ENCODE peak calls at places on chromosomes 11 and 22, in eight cellular contexts. K is prostate gland; E is GM23338; Y is brain microvascular endothelial cell; R is body of pancreas; I is cardiac muscle cell; S is kidney; M is CD8-positive, alpha-beta T cell. N is an unnamed sample. For H3K36me3, the result is how much of the 10 kb centered on the place peaks cover.

GRCh38 chr22:40401981-40402406 is 31.6 kb downstream of the SGSM3 start:
- DNase-seq in S (no peak), K (no peak), Y (no peak), I (no peak), E (no peak), M (no peak), R (no peak), N (no peak)

GRCh38 chr11:108117746-108118371 is 3.5 kb upstream of the ACAT1 start:
- DNase-seq in K (no peak), E (peak), R (no peak), S (no peak), Y (no peak), M (no peak), I (peak), N (no peak)

GRCh38 chr22:20240900-20241299 is 27.2 kb downstream of the RTN4R start:
- DNase-seq in Y (no peak), E (no peak), K (no peak), I (no peak), S (no peak), M (no peak), R (no peak), N (no peak)

GRCh38 chr11:73404048-73404447 is 27.8 kb downstream of the RELT start:
- DNase-seq in M (no peak), E (peak), I (peak), K (no peak), R (peak), S (no peak), Y (peak), N (no peak)

GRCh38 chr11:113474362-113475159 is 637 bp downstream of the DRD2 start:
- DNase-seq in K (peak), I (peak), Y (peak), M (no peak), E (peak), S (peak), R (peak), N (peak)

GRCh38 chr11:57231539-57232253 is 5.4 kb downstream of the APLNR start:
- DNase-seq in M (no peak), E (no peak), Y (no peak), S (no peak), K (no peak), I (no peak), R (no peak), N (no peak)

GRCh38 chr22:49647346-49648026 is 180.2 kb downstream of the BRD1 start:
- DNase-seq in E (no peak), Y (no peak), S (no peak), M (no peak), K (no peak), R (no peak), I (no peak), N (no peak)

GRCh38 chr11:61950035-61950547 is at the start of gene BEST1:
- DNase-seq in S (no peak), I (no peak), R (no peak), M (no peak), E (no peak), K (no peak), Y (no peak), N (no peak)

GRCh38 chr22:46233231-46233630 is 16.9 kb downstream of the CDPF1 start:
- DNase-seq in Y (peak), S (no peak), E (no peak), M (no peak), K (no peak), R (peak), I (no peak), N (no peak)

GRCh38 chr11:76609736-76610370 is 60.7 kb downstream of the LRRC32 start:
- DNase-seq in Y (no peak), K (no peak), E (no peak), I (no peak), R (no peak), S (no peak), M (no peak), N (no peak)

GRCh38 chr22:17982572-17983141 is 41.7 kb downstream of the MICAL3 start:
- DNase-seq in M (no peak), S (no peak), R (no peak), I (no peak), Y (no peak), K (no peak), E (no peak), N (no peak)

GRCh38 chr11:2269601-2270321 is 627 bp downstream of the ASCL2 start:
- DNase-seq in M (no peak), K (peak), R (peak), Y (no peak), I (peak), S (peak), E (peak), N (peak)
- TF ChIP-seq CTCF in M (no peak), K (peak), R (no peak), Y (no peak), I (peak), S (peak), E (peak), N (peak)

DNA sequence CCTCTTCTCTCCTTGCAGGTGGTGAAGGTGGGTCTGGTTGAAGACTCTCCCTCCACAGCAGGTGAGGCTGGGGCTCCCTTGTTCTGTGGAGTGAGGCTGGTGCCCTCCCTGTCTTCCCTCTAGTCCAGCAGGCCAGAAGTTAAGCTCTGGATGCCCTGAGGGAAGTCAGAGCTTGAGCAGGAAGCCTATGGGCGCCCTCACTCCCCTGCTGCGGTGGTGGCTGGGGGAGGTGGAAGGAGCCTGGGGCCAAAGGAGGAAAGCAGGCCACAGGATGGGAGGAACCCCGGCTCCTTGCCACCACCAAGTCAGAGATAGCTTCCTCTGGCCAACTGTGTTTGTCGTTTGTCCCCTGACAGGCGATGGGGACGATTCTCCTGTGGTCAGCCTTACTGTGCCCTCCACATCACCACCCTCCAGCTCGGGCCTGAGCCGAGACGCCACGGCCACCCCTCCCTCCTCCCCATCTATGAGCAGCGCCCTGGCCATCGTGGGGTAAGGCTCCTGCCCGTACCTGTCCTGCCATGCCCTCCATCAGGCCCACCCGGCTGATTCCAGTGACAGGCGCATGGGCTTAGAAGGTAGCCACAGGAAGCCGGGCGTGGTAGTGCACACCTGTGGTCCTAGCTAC is 29.5 kb upstream of the RAB1B start:
- DNase-seq in R (no peak), K (no peak), M (no peak), I (no peak), S (no peak), Y (no peak), E (no peak), N (no peak)
- H3K36me3 ChIP-seq in R (under half), K (under half), M (half or more), I (under half), S (under half), Y (half or more), E (under half), N (half or more)

GRCh38 chr11:72069200-72069599 is 11.1 kb downstream of the NUMA1 start:
- DNase-seq in E (no peak), S (no peak), Y (no peak), I (no peak), K (no peak), M (no peak), R (no peak), N (no peak)
- H3K4me3 ChIP-seq in E (no peak), S (no peak), Y (no peak), I (no peak), K (no peak), M (no peak), R (no peak), N (peak)

GRCh38 chr22:36981247-36981775 is 37.9 kb downstream of the TST start:
- DNase-seq in E (no peak), S (no peak), I (no peak), K (no peak), R (no peak), Y (no peak), M (no peak), N (no peak)

GRCh38 chr22:36979016-36979415 is 40.2 kb downstream of the TST start:
- DNase-seq in S (no peak), R (no peak), M (no peak), E (no peak), Y (no peak), K (no peak), I (no peak), N (no peak)

GRCh38 chr22:36985490-36985889 is 33.8 kb downstream of the TST start:
- DNase-seq in I (no peak), R (no peak), E (no peak), K (no peak), Y (no peak), M (no peak), S (no peak), N (no peak)

GRCh38 chr22:36979511-36979910 is 39.7 kb downstream of the TST start:
- DNase-seq in S (no peak), R (no peak), Y (no peak), E (no peak), I (no peak), K (no peak), M (no peak), N (no peak)

GRCh38 chr22:36982136-36982535 is 37.1 kb downstream of the TST start:
- DNase-seq in I (no peak), S (no peak), Y (no peak), M (no peak), R (no peak), E (no peak), K (no peak), N (no peak)
- TF ChIP-seq CTCF in I (peak), S (no peak), Y (peak), M (no peak), R (no peak), E (peak), K (no peak), N (no peak)

GRCh38 chr11:35531246-35531645 is 5.8 kb upstream of the PAMR1 start:
- DNase-seq in E (no peak), Y (no peak), K (no peak), M (no peak), I (no peak), S (no peak), R (no peak), N (no peak)
- H3K36me3 ChIP-seq in E (under half), Y (under half), K (under half), M (under half), I (under half), S (under half), R (under half), N (under half)

DNA sequence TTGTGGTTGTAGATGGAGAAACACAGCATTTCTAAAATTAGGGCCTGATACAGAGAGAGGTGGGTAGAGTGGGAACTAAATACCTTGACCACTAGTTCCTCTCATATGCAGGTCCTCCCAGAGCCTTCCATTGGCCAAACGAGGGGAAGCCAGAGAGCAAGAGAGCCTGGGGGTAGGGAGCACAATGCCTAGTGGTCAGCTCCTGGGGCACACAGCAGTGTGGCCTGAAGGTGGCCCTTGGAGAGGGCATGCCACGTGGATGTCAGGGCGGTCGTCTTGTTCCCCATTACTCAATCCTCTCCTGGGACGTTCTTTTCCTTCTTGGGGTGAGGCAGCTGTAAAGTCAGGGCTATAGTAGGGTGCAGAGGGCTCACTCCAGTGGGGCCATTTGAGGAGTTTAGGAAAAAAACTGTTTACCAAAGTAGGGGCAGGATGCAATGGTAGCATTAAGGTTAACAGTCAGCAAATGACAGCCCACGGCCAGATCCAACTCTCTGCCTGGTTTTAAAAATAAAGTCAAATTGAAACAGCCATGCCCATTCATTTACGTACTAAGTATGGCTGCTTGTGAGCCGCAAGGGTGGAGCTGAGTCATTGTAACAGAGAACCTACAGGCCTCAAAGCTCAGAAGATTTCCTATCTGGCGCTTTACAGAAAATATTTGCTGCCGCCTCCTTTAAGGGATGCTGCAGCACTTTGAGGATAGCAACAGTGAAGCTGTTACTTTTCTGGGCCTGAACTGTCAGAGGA is 7.6 kb downstream of the MYO18B start:
- DNase-seq in Y (no peak), E (no peak), I (no peak), S (no peak), K (no peak), M (no peak), R (no peak), N (no peak)
- H3K4me3 ChIP-seq in Y (no peak), E (no peak), I (no peak), S (no peak), K (no peak), M (no peak), R (no peak), N (no peak)